ENCODE peak calls at places on chromosomes 2 and 18, in four cellular contexts. C, V, U and Q are unnamed samples.

GRCh38 chr2:208320686-208321085 is 54.6 kb downstream of the PIKFYVE start:
- DNase-seq in V (peak; percentile 21), C (no peak), U (no peak), Q (no peak)

GRCh38 chr2:197708331-197708730 is 3.2 kb downstream of the MARS2 start:
- DNase-seq in U (peak; percentile 64), C (no peak), V (no peak), Q (no peak)

GRCh38 chr2:70214958-70215357 is 24.1 kb upstream of the C2orf42 start:
- DNase-seq in V (no peak), U (peak; percentile 92), C (no peak), Q (no peak)

GRCh38 chr2:119246884-119247843 is 23.5 kb downstream of the STEAP3 start:
- DNase-seq in U (no peak), C (peak; percentile 7), V (no peak), Q (no peak)

GRCh38 chr2:99187011-99187410 is 6.0 kb downstream of the MRPL30 start:
- DNase-seq in U (no peak), V (no peak), C (no peak), Q (no peak)

GRCh38 chr2:214519258-214519818 is 108.5 kb downstream of the VWC2L start:
- DNase-seq in U (no peak), V (no peak), C (no peak), Q (no peak)

GRCh38 chr2:172048996-172049503 is 36.3 kb upstream of the DLX1 start:
- DNase-seq in C (no peak), U (no peak), V (no peak), Q (no peak)

GRCh38 chr2:101255501-101255900 is 2.8 kb downstream of the CNOT11 start:
- DNase-seq in U (no peak), C (no peak), V (no peak), Q (no peak)

GRCh38 chr2:107808023-107808422 is 18.7 kb upstream of the RGPD4 start:
- DNase-seq in U (no peak), V (no peak), C (no peak), Q (no peak)

GRCh38 chr2:100820346-100821254 is 661 bp downstream of the NPAS2 start:
- DNase-seq in C (no peak), V (no peak), U (no peak), Q (no peak)

GRCh38 chr2:42425697-42426096 is 64.7 kb upstream of the COX7A2L start:
- DNase-seq in V (no peak), U (no peak), C (no peak), Q (no peak)

GRCh38 chr18:25605322-25605721 is 253.4 kb upstream of the ZNF521 start:
- DNase-seq in V (no peak), C (no peak), U (no peak), Q (no peak)

GRCh38 chr2:236663671-236664101 is 94.1 kb downstream of the ACKR3 start:
- DNase-seq in C (no peak), V (no peak), U (peak; percentile 44), Q (no peak)

GRCh38 chr18:2655954-2656236 is 369 bp downstream of the SMCHD1 start:
- DNase-seq in V (no peak), C (peak; percentile 36), U (no peak), Q (no peak)
- TF ChIP-seq CTCF in V (no peak), C (no peak), U (peak; percentile 25), Q (no peak)

DNA sequence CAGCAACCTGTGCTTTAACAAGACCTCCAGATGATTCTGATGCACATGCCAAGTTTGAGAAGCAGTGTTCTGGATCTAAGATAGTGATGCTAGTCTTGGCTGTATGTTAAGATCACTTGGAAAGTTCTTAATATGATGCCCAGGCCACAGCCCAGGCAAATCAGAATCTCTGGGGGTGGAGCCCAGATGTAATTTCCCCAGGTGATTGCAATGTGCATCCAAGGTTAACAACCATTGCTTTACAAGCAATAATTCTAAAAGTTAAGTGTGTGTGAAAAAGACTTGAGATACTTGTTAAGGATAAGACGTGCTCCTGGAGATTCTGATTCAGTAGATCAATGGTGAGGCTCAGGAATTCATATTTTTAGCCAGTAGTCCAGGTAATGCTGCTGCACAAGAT is 44.3 kb upstream of the MYO1B start:
- DNase-seq in U (no peak), V (no peak), C (no peak), Q (no peak)
- TF ChIP-seq CTCF in U (no peak), V (no peak), C (no peak), Q (no peak)

DNA sequence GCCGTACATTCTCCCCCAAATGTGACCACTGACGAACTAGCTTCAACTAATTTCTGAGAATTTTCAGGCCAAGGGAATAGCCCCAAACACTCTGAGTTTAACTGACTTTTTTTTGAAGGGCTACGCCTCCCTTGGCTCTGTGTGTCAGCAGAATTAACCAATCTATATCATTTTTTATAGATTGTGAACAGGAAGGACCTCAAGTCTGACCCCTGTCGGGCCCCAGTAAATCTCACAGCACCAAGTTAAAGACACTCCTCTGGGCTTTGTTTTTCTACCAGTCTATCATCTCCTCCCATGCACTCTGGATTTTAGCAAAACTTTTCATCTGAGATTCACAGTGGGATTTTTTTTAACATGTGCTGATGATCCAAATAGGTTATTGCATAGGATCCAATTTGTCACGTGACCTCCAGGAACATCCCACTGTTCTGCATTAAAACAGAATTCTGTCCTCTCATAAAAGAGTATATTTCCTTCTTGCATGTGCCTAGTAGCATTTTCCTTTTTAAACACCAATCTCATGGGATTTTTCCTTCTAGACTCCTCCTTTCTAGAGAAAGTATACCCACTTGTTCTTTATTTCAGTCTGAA is 307.1 kb downstream of the OSR1 start:
- DNase-seq in U (no peak), C (no peak), V (no peak), Q (no peak)
- TF ChIP-seq CTCF in U (no peak), C (no peak), V (no peak), Q (no peak)

DNA sequence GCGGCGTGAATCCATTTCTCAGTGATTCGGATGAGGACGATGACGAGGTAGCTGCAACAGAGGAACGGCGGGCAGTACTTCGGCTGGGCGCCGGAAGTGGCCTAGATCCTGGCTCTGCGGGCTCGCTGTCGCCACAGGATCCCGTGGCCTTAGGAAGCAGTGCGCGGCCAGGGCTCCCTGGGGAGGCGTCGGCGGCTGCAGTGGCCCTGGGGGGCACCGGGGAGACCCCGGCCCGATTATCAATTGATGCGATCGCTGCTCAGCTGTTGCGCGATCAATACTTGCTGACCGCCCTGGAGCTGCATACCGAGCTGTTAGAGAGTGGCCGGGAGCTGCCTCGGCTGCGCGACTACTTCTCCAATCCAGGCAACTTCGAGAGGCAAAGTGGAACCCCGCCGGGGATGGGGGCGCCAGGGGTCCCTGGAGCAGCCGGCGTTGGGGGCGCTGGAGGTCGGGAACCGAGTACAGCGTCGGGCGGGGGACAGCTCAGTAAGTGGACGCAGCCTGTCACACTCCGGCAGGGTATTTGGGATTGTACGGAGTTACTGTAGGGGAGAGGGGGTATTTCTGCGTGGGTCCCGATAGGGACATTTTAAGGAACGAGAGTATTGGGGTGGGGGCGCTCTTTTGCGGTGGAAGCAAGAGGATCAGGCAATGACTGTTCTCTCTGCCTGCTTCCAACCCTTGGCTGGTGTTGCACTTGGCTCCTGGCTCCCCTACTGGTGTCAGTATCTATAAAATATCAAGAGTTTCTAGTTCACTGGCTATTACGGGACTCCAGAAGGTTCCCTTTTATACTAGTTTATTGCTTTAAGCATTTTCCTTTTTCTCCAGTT is 706 bp downstream of the RELCH start:
- DNase-seq in U (peak; percentile 23), C (peak; percentile 43), V (peak; percentile 17), Q (no peak)
- TF ChIP-seq CTCF in U (peak; percentile 59), C (no peak), V (no peak), Q (no peak)

GRCh38 chr2:155377178-155377780 is 678.8 kb downstream of the KCNJ3 start:
- DNase-seq in C (no peak), V (no peak), U (peak; percentile 16), Q (no peak)
- TF ChIP-seq CTCF in C (no peak), V (no peak), U (peak; percentile 75), Q (no peak)

DNA sequence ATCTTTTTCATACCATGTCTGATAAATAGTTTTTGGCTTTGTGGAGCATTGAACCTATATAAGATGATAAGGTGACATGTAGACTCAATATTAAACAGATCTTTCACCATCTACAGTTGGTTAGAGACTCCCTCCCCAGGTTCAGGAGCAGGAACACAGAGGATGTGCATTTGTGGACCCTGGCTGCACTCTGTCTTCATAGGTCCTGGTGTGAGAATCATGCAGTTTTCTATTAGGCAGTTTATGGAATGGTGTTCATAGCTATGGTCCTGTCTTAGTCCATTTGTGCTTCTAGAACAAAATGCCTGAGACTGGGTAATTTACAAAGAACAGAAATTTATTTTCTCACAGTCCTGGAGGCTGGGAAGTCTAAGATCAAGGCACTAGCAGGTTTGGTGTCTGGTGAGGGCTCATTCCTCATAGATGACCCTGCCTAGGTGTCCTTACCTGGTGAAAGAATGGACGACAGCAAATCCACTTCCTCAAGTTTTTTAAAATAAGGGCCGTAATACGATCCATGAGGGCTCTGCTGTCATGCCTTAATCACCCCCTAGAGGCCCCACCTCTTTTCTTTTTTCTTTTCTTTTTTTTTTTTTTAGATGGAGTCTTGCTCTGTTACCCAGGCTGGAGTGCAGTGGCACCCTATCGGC is 35.3 kb upstream of the FAM98A start:
- DNase-seq in C (no peak), V (no peak), U (no peak), Q (no peak)
- TF ChIP-seq CTCF in C (no peak), V (no peak), U (no peak), Q (no peak)

GRCh38 chr2:174776223-174776622 is 12.0 kb upstream of the CHRNA1 start:
- DNase-seq in C (no peak), U (no peak), V (no peak), Q (no peak)
- TF ChIP-seq CTCF in C (no peak), U (peak; percentile 83), V (no peak), Q (no peak)

DNA sequence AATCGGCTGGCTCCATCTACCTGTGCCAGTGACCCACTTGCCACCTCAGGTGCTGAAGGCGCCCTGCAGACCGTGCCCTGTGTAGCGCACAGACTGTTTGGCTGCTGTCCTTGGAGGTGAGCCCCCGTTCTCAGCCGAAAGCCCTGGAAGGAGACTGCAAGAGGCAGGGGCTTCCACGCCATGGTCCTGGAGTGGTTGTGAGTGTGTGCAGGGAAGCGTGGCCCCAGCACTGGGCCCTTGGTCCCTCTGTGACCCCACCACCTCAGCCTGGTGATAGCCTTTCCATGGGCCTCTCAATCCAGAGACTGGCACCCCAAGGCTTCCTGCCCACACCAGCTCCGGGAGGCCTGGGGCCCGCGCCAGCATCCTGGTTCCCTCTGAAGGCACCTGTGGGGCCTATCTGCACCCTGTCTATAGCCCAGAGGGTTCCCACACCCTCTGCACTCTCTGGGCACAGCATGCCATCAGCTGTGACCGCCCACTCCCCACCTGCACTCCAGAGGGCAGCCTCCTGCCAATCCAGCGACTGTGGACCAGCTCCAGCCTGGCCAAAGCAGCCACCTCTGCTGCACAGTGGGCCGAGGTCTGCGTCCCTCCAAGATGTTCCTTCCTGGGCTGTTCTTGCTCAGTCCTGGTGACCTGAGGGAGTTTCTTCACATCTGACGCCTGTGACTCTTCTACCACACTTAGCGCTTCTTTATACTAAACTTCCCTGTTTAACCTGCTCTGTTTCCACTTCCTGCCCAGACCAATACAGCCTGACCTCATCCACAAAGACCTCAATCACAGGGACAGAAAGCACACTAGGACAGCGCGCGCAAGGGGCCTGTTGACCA is 109.5 kb downstream of the EIPR1 start:
- DNase-seq in C (no peak), U (no peak), V (no peak), Q (no peak)
- TF ChIP-seq CTCF in C (no peak), U (no peak), V (no peak), Q (no peak)

DNA sequence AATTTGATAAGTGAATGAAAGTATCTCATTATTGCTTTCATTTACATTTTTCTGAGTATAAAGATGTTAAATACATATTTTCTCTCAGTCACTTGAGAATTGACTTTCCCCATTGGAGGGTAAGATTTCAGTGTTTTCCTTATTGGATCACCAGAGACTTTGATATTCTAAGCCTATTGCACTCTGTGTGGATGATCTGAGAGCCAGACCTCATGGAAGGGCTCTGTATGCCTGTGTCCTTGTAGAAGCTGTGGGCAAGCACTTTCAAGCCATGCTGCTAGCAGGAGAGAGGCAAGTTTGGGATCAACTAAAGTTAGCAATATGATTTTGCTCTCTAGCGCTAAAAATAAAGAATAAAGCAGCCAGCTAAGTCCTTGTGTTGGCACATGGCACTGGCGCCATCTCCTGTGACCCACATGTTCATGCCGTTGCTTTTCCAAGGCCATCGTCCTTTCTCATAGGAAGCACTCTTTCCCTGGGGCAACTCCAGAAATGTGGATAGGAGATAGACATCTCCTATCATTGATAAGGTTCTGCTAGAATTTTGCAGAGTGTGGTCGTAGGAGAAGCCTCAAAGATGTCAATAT is 72.6 kb downstream of the AOX1 start:
- DNase-seq in C (no peak), V (no peak), U (no peak), Q (no peak)
- TF ChIP-seq CTCF in C (no peak), V (no peak), U (no peak), Q (no peak)